ENCODE peak calls at places on chromosomes 6 and 20, in five cellular contexts. L is thoracic aorta, V is BJ, I is fibroblast of the aortic adventitia, N is retinal pigment epithelial cell. J is an unnamed sample.

GRCh38 chr6:47759364-47759763 is 22.5 kb upstream of the OPN5 start:
- DNase-seq in L (no peak), N (no peak), I (no peak), V (no peak), J (no peak)

GRCh38 chr6:126112171-126112632 is 125.9 kb downstream of the TRMT11 start:
- DNase-seq in N (no peak), I (peak; percentile 94), L (no peak), V (no peak), J (peak; percentile 4)

GRCh38 chr6:130223508-130223907 is 757 bp upstream of the SAMD3 start:
- DNase-seq in V (no peak), N (no peak), L (no peak), I (peak; percentile 12), J (no peak)

GRCh38 chr6:147022041-147022440 is 182.2 kb upstream of the STXBP5 start:
- DNase-seq in N (no peak), V (no peak), L (no peak), I (peak; percentile 45), J (peak; percentile 58)

GRCh38 chr6:18260448-18261106 is 3.8 kb downstream of the DEK start:
- DNase-seq in N (no peak), L (no peak), I (peak; percentile 33), V (no peak), J (peak; percentile 43)

GRCh38 chr6:151948007-151948745 is 140.7 kb downstream of the ESR1 start:
- DNase-seq in V (no peak), N (no peak), I (peak; percentile 11), L (no peak), J (no peak)

GRCh38 chr20:48822879-48823385 is 4.9 kb downstream of the PREX1 start:
- DNase-seq in L (no peak), V (no peak), N (no peak), I (no peak), J (no peak)

GRCh38 chr6:18501313-18502013 is 114.3 kb downstream of the RNF144B start:
- DNase-seq in L (no peak), I (peak; percentile 77), N (no peak), V (no peak), J (no peak)

GRCh38 chr6:156992396-156992795 is 215.2 kb downstream of the ARID1B start:
- DNase-seq in L (no peak), V (no peak), I (no peak), N (no peak), J (no peak)

GRCh38 chr20:22863881-22864280 is 171.2 kb upstream of the SSTR4 start:
- DNase-seq in V (no peak), N (no peak), I (no peak), L (no peak), J (no peak)

GRCh38 chr6:92008757-92009502 is 1410.4 kb downstream of the EPHA7 start:
- DNase-seq in L (no peak), N (no peak), I (no peak), V (no peak), J (no peak)

GRCh38 chr20:33629979-33630378 is 32.1 kb upstream of the C20orf144 start:
- DNase-seq in L (no peak), N (no peak), I (no peak), V (no peak), J (no peak)

GRCh38 chr20:64188682-64189529 is 24.7 kb downstream of the MYT1 start:
- DNase-seq in I (peak; percentile 25), L (no peak), N (peak; percentile 83), V (no peak), J (peak; percentile 81)

GRCh38 chr20:36720510-36720909 is 25.4 kb downstream of the NDRG3 start:
- DNase-seq in V (no peak), N (no peak), I (peak; percentile 7), L (no peak), J (no peak)

GRCh38 chr6:42200035-42200434 is 5.3 kb upstream of the GUCA1B start:
- DNase-seq in V (peak; percentile 94), I (peak; percentile 97), N (no peak), L (no peak), J (no peak)

GRCh38 chr6:30612213-30612612 is 4.8 kb downstream of the PPP1R10 start:
- DNase-seq in L (no peak), I (peak; percentile 60), V (no peak), N (no peak), J (no peak)

GRCh38 chr6:23183846-23184245 is 614.5 kb downstream of the HDGFL1 start:
- DNase-seq in N (no peak), I (no peak), V (no peak), L (no peak), J (no peak)

GRCh38 chr20:21512634-21513180 is 1.2 kb downstream of the NKX2-2 start:
- DNase-seq in V (no peak), I (no peak), N (no peak), L (no peak), J (no peak)

GRCh38 chr6:37623666-37624065 is 74.0 kb downstream of the MDGA1 start:
- DNase-seq in V (no peak), L (no peak), N (no peak), I (no peak), J (no peak)

GRCh38 chr6:6694825-6695710 is 106.5 kb downstream of the LY86 start:
- DNase-seq in L (no peak), V (no peak), I (peak; percentile 51), N (no peak), J (no peak)

GRCh38 chr6:36139991-36140710 is 9.8 kb downstream of the MAPK13 start:
- DNase-seq in V (no peak), I (no peak), L (no peak), N (no peak), J (no peak)

GRCh38 chr6:151381722-151382121 is 9.6 kb downstream of the ZBTB2 start:
- DNase-seq in V (no peak), N (no peak), L (no peak), I (no peak), J (no peak)

GRCh38 chr6:166640342-166641043 is 13.4 kb upstream of the RPS6KA2 start:
- DNase-seq in V (no peak), I (no peak), L (no peak), N (no peak), J (no peak)

GRCh38 chr6:165186041-165186440 is 123.4 kb downstream of the C6orf118 start:
- DNase-seq in V (no peak), I (peak; percentile 5), N (no peak), L (no peak), J (no peak)

GRCh38 chr20:4091332-4092135 is 76.2 kb upstream of the RNF24 start:
- DNase-seq in V (no peak), N (no peak), I (peak; percentile 66), L (no peak), J (no peak)

GRCh38 chr6:146847426-146847825 is 248.7 kb downstream of the ADGB start:
- DNase-seq in I (peak; percentile 76), V (no peak), L (no peak), N (no peak), J (no peak)

GRCh38 chr20:21396045-21396893 is 1.1 kb downstream of the NKX2-4 start:
- DNase-seq in V (no peak), N (no peak), I (no peak), L (no peak), J (no peak)

GRCh38 chr6:124743420-124743819 is 218.8 kb upstream of the RNF217 start:
- DNase-seq in I (no peak), N (no peak), L (no peak), V (no peak), J (no peak)

GRCh38 chr6:10316327-10316726 is 98.5 kb downstream of the TFAP2A start:
- DNase-seq in N (no peak), L (no peak), V (peak; percentile 76), I (peak; percentile 44), J (no peak)

GRCh38 chr6:10315034-10315433 is 99.8 kb downstream of the TFAP2A start:
- DNase-seq in V (no peak), I (no peak), L (no peak), N (no peak), J (no peak)

GRCh38 chr6:10314163-10314955 is 100.5 kb downstream of the TFAP2A start:
- DNase-seq in I (no peak), V (no peak), N (no peak), L (no peak), J (no peak)

GRCh38 chr6:10313799-10314162 is 101.1 kb downstream of the TFAP2A start:
- DNase-seq in V (no peak), L (no peak), N (no peak), I (no peak), J (no peak)

GRCh38 chr6:10315631-10316145 is 99.2 kb downstream of the TFAP2A start:
- DNase-seq in I (no peak), N (no peak), L (no peak), V (no peak), J (no peak)
- H3K4me3 ChIP-seq in I (no peak overlapping the region), N (no peak overlapping the region), L (no peak overlapping the region), V (peak overlapping the region; percentile 24), J (no peak overlapping the region)

GRCh38 chr6:160691617-160692016 is 10.4 kb upstream of the PLG start:
- DNase-seq in V (no peak), I (no peak), L (no peak), N (no peak), J (no peak)

GRCh38 chr6:160690458-160690857 is 11.6 kb upstream of the PLG start:
- DNase-seq in I (no peak), N (no peak), V (no peak), L (no peak), J (no peak)

GRCh38 chr6:160697826-160698225 is 4.2 kb upstream of the PLG start:
- DNase-seq in N (no peak), V (no peak), I (no peak), L (no peak), J (no peak)

GRCh38 chr6:160692369-160692959 is 9.6 kb upstream of the PLG start:
- DNase-seq in L (no peak), N (no peak), I (no peak), V (no peak), J (no peak)
- TF ChIP-seq CTCF in L (no peak), N (no peak), I (no peak), V (no peak), J (no peak)

GRCh38 chr20:38859070-38859690 is 53.7 kb downstream of the PPP1R16B start:
- DNase-seq in V (no peak), L (no peak), N (no peak), I (no peak), J (no peak)

GRCh38 chr20:38857703-38858102 is 52.2 kb downstream of the PPP1R16B start:
- DNase-seq in I (no peak), V (no peak), L (no peak), N (no peak), J (no peak)

GRCh38 chr20:38862226-38862625 is 56.7 kb downstream of the PPP1R16B start:
- DNase-seq in L (no peak), I (no peak), V (no peak), N (no peak), J (no peak)

GRCh38 chr20:38863024-38863851 is 57.7 kb downstream of the PPP1R16B start:
- DNase-seq in L (no peak), N (no peak), V (no peak), I (no peak), J (no peak)

GRCh38 chr20:38861071-38861401 is 55.5 kb downstream of the PPP1R16B start:
- DNase-seq in I (no peak), V (no peak), L (no peak), N (no peak), J (no peak)
- H3K4me3 ChIP-seq in I (no peak overlapping the region), V (no peak overlapping the region), L (no peak overlapping the region), N (no peak overlapping the region), J (no peak overlapping the region)

DNA sequence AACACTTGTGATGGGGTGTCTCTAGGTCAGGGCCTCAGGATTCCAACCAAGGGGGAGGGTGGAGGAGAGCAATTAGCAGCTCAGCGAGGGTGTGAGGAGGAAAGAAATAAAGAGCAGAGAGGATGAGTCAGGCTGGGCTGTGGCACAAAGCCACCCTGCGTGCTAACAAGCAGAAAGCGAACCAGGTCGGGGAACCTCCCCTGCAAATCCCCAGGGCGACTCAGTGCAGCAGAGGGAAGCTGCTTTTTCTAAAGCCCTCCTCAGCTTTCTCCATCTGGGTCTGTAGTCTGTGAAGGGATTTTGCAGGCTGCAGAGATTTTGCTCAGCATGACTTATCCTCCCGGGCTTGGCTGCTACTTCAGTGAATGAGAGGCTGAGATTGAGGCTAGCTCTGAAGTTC is 6.6 kb upstream of the SPO11 start:
- DNase-seq in N (peak; percentile 44), I (peak; percentile 56), L (no peak), V (no peak), J (peak; percentile 50)
- TF ChIP-seq CTCF in N (no peak), I (no peak), L (no peak), V (no peak), J (no peak)

J was measured in kidney epithelial cell.